ENCODE peak calls at places on chromosomes 3 and 15, in seven cellular contexts. R is K562, D is H1, Q is HepG2, M is HCT116, Z is GM12878, B is SK-N-SH. E is an unnamed sample.

GRCh38 chr15:66842710-66843441 is 140.8 kb downstream of the SMAD6 start:
- DNase-seq in R (peak), D (no peak), Q (peak), M (no peak), Z (no peak), B (peak), E (peak)

GRCh38 chr15:39582286-39582976 is 1.6 kb downstream of the THBS1 start:
- DNase-seq in R (no peak), D (no peak), Q (no peak), M (no peak), Z (no peak), B (no peak), E (no peak)

GRCh38 chr3:81516042-81516441 is 245.4 kb downstream of the GBE1 start:
- DNase-seq in R (no peak), D (no peak), Q (no peak), M (no peak), Z (no peak), B (no peak), E (no peak)

GRCh38 chr3:50327943-50328691 is at the start of gene TUSC2:
- DNase-seq in R (peak), D (peak), Q (peak), M (peak), Z (peak), B (peak), E (peak)

GRCh38 chr15:48963524-48964113 is at the start of gene SHC4:
- DNase-seq in R (peak), D (no peak), Q (peak), M (no peak), Z (no peak), B (peak), E (peak)

GRCh38 chr3:45644467-45645201 is 44.6 kb upstream of the SACM1L start:
- DNase-seq in R (no peak), D (no peak), Q (no peak), M (no peak), Z (no peak), B (no peak), E (no peak)

GRCh38 chr3:133097214-133097613 is 59.0 kb downstream of the TMEM108 start:
- DNase-seq in R (no peak), D (no peak), Q (no peak), M (no peak), Z (no peak), B (peak), E (no peak)

GRCh38 chr3:115980709-115981108 is 357.4 kb downstream of the GAP43 start:
- DNase-seq in R (no peak), D (no peak), Q (no peak), M (no peak), Z (no peak), B (no peak), E (no peak)

GRCh38 chr3:16147226-16147625 is 27.3 kb upstream of the GALNT15 start:
- DNase-seq in R (no peak), D (no peak), Q (no peak), M (no peak), Z (no peak), B (no peak), E (no peak)

GRCh38 chr3:77042892-77043291 is 3.0 kb downstream of the ROBO2 start:
- DNase-seq in R (no peak), D (no peak), Q (no peak), M (no peak), Z (no peak), B (peak), E (peak)

GRCh38 chr3:183653209-183654064 is 18.0 kb downstream of the KLHL24 start:
- DNase-seq in R (peak), D (peak), Q (no peak), M (peak), Z (no peak), B (no peak), E (peak)

GRCh38 chr3:103083848-103084631 is 649.2 kb downstream of the ZPLD1 start:
- DNase-seq in R (no peak), D (no peak), Q (no peak), M (no peak), Z (no peak), B (no peak), E (no peak)

GRCh38 chr3:65371053-65371452 is 667.7 kb downstream of the MAGI1 start:
- DNase-seq in R (no peak), D (no peak), Q (no peak), M (no peak), Z (no peak), B (no peak), E (no peak)

DNA sequence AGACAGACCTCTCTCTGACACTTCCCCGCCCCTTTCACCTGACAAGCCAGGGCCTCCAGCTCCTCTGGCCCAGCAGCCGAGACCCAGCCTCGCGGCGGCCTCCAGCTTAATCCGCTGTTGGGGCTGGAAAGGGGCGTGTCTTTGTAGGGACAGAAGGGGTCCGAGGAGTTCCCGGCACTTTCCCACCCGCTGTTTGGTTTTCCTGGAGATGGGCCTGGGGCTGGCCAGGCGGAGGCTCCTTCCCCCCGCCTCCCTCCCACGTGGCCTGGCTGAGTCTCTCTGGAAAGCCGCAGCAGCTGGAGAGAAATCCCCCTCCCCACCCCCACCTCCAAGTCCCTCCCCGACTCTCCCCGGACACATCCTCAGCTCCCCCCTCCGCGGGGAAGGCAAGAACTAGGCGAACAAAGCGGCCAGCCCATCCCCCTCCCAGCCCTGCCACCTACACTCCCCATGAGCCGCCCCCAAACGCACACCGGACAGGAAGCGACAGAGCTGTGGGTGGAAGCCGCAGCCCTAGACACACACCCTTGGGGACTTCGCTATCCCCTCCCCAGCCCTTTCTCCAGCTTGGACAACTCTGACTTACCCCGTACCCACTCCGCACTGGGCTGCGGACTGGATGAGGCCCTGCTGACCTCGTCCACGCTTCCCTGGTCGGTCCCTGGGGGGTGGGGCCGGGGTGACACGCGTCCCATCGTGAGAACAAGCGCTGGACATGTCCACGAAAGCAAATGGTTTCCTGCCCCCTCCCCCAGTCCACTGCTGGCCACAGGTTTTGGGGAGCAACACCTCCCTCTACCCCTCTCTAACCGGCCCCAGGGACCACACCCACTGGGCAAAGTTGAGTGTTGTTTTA is 1.2 kb downstream of the IGDCC4 start:
- DNase-seq in R (peak), D (peak), Q (no peak), M (no peak), Z (no peak), B (peak), E (no peak)
- TF ChIP-seq JUND in R (no peak), D (no peak), Q (no peak), M (no peak), Z (no peak), B (no peak), E (no peak)

DNA sequence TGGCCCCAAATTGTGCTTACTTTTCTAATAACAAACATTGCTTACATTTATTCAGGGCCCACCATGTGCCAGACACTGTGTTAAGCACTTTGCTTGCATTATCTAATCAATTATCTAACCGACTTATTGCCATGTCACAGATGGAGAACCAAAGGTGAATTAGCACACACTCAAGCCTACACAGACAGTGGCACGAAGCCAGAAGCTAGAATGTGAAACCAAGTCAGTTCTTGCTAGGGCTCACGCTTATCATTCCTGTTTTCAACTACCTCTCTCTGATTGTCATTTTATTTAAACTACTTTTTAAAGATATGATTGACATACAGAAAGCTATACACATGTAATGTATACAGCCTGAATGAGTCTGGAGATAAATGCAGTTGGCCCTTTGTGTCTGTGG is 215.7 kb upstream of the CFAP20DC start:
- DNase-seq in R (no peak), D (no peak), Q (no peak), M (no peak), Z (no peak), B (no peak), E (no peak)
- TF ChIP-seq JUND in R (no peak), D (no peak), Q (no peak), M (no peak), Z (no peak), B (no peak), E (no peak)

DNA sequence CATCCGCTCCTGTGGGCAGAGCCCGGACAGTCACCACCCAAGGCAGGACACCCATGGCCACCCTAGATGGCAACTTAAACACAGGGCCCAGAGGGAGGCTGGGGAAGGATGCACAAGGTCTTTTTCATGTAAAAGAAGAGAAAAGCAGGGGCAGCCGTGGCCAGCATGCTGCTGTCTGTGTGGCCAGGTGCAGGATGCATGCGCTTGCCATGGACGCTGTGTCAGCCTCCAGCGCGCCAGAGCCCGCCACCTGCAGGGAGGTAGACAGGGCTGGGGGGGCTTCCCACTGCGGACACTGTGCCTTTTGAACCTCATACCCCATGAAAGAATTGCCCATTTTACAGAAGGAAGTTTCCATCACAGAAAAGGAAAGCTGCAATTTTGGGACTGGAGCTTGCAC is 18.2 kb downstream of the UROC1 start:
- DNase-seq in R (no peak), D (no peak), Q (no peak), M (no peak), Z (no peak), B (no peak), E (no peak)
- TF ChIP-seq JUND in R (no peak), D (no peak), Q (no peak), M (no peak), Z (no peak), B (no peak), E (no peak)

GRCh38 chr15:50058231-50058630 is 60.8 kb downstream of the ATP8B4 start:
- DNase-seq in R (no peak), D (no peak), Q (no peak), M (no peak), Z (no peak), B (no peak), E (no peak)
- TF ChIP-seq JUND in R (no peak), D (no peak), Q (no peak), M (no peak), Z (no peak), B (no peak), E (no peak)

DNA sequence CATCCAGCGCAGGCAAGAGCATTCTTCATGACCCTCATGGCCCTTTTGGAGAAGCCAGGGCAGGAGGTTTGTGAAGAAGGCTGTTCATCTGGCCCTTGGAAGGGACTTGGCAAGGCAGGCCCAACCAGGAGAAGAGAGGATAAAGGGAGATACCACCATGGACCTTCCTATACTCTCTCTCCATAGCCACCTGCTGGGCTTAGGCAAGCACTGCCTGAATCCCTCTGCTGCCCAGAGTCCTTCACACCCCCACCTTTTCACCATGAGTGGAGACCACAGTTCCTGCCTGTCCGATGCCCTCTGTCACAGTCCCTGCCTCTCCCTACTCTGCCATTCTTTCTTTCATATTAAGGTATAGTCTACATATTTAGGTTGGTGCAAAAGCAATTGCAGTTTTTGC is 10.6 kb upstream of the SFMBT1 start:
- DNase-seq in R (peak), D (peak), Q (peak), M (no peak), Z (no peak), B (peak), E (peak)
- TF ChIP-seq JUND in R (no peak), D (no peak), Q (no peak), M (no peak), Z (no peak), B (no peak), E (no peak)

DNA sequence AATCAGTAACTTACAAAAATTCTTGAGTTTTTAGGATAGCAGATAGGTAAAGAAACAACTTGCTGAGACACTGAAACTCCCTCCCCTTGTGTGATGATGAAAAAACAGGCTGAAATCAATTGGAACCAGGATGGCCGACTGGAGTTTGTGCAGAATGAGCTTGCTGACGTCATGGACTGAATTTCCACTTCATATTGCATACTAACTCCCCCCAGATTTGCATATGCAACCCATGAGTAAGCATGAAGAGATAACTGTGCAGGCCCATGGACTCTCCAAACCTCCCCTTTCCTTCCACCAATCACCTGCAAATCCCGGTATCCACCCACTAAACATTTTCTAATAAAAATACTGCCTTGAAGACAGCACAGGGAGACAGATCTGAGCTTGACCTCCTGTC is 82.0 kb upstream of the SCN5A start:
- DNase-seq in R (peak), D (no peak), Q (no peak), M (no peak), Z (no peak), B (no peak), E (no peak)
- TF ChIP-seq JUND in R (peak), D (no peak), Q (no peak), M (no peak), Z (no peak), B (no peak), E (no peak)

GRCh38 chr3:14925729-14926591 is 21.4 kb upstream of the NR2C2 start:
- DNase-seq in R (peak), D (peak), Q (peak), M (peak), Z (no peak), B (peak), E (peak)
- TF ChIP-seq JUND in R (peak), D (no peak), Q (no peak), M (no peak), Z (no peak), B (no peak), E (no peak)

DNA sequence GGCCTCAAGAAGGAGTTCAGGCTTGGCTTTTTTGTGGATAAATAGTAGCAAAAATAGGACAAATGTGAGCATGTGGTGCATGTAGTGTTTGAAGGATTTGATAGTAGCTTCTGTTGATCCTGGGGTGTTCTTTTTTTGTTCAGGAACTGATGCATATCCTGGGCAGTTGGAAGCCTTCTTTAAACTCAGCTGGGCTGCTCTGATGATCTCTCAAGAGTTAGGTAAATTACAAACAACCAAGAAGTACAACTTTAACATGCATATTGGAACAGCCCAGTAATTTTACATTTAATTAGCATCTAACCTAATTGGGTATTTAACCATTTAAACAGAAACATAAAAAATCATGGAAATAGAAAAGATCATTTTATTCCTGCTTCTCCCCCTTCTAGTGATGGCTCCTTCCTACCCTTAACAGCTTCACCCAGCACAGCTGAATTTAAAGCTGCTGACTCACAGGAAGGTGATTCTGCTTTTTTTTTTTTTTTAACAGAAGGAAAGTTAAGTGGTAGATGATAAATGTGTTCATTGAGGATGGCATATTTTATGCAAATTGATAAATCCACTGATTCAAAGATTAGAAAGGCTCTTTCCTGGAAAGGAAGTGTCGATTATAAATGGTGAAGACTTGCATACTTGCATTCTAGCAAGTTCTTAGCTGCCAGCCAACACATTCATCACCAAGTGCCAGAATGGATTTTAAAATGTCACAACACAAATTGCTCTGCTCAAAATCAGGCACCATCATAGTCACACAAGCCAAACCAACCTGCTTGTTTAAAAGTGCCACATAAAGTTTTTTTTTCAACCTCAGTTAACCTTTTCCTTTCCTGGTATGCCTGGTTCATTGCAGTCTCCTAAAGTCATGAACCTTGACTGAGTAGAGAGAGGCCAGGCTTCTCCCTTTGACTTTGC is 20.0 kb downstream of the SLC35G2 start:
- DNase-seq in R (peak), D (no peak), Q (no peak), M (no peak), Z (no peak), B (no peak), E (no peak)
- TF ChIP-seq JUND in R (peak), D (no peak), Q (no peak), M (no peak), Z (no peak), B (peak), E (no peak)

GRCh38 chr3:12430086-12430485 is 54.2 kb upstream of the TSEN2 start:
- DNase-seq in R (no peak), D (no peak), Q (no peak), M (no peak), Z (no peak), B (no peak), E (no peak)
- TF ChIP-seq JUND in R (no peak), D (no peak), Q (no peak), M (no peak), Z (no peak), B (no peak), E (no peak)

E was measured in T47D.